ENCODE peak calls at places on chromosome 11, in four cellular contexts. F, S, B and C are unnamed samples.

GRCh38 chr11:3626250-3626960 is 15.4 kb downstream of the ART5 start:
- DNase-seq in F (no peak), S (peak; percentile 78), B (no peak), C (peak; percentile 25)

GRCh38 chr11:93032580-93032979 is 63.1 kb downstream of the MTNR1B start:
- DNase-seq in F (no peak), S (no peak), B (no peak), C (no peak)

GRCh38 chr11:104852811-104853210 is 45.4 kb downstream of the CASP12 start:
- DNase-seq in F (no peak), S (no peak), B (no peak), C (no peak)

GRCh38 chr11:26578998-26579635 is 7.1 kb upstream of the MUC15 start:
- DNase-seq in F (no peak), S (no peak), B (no peak), C (no peak)

GRCh38 chr11:99410636-99411035 is 389.9 kb downstream of the CNTN5 start:
- DNase-seq in F (no peak), S (no peak), B (no peak), C (no peak)

GRCh38 chr11:132551011-132551410 is 981.3 kb downstream of the OPCML start:
- DNase-seq in F (no peak), S (no peak), B (no peak), C (no peak)

GRCh38 chr11:71483689-71484088 is 30.7 kb downstream of the NADSYN1 start:
- DNase-seq in F (no peak), S (peak; percentile 8), B (no peak), C (no peak)

GRCh38 chr11:18001191-18001590 is 11.7 kb downstream of the SERGEF start:
- DNase-seq in F (no peak), S (no peak), B (no peak), C (no peak)

GRCh38 chr11:2574043-2574552 is 125.7 kb downstream of the KCNQ1OT1 start:
- DNase-seq in F (no peak), S (peak; percentile 48), B (no peak), C (no peak)

GRCh38 chr11:114084414-114084813 is 24.9 kb downstream of the ZBTB16 start:
- DNase-seq in F (no peak), S (peak; percentile 51), B (no peak), C (no peak)

GRCh38 chr11:2263012-2263565 is 7.3 kb downstream of the ASCL2 start:
- DNase-seq in F (no peak), S (no peak), B (no peak), C (no peak)

GRCh38 chr11:8168485-8169257 is at the start of gene RIC3:
- DNase-seq in F (no peak), S (peak; percentile 69), B (peak; percentile 25), C (peak; percentile 74)

GRCh38 chr11:111012497-111012896 is 233.0 kb upstream of the POU2AF2 start:
- DNase-seq in F (no peak), S (no peak), B (no peak), C (no peak)

GRCh38 chr11:32447252-32447651 is 11.9 kb upstream of the WT1 start:
- DNase-seq in F (no peak), S (no peak), B (no peak), C (no peak)

GRCh38 chr11:73478737-73479347 is 102.6 kb downstream of the RELT start:
- DNase-seq in F (peak; percentile 61), S (no peak), B (no peak), C (no peak)

GRCh38 chr11:65036931-65037330 is 4.1 kb upstream of the SAC3D1 start:
- DNase-seq in F (no peak), S (no peak), B (no peak), C (peak; percentile 91)

GRCh38 chr11:70138403-70138802 is 60.3 kb downstream of the ANO1 start:
- DNase-seq in F (no peak), S (no peak), B (no peak), C (no peak)

GRCh38 chr11:59918987-59919589 is 19.1 kb upstream of the OOSP1 start:
- DNase-seq in F (peak; percentile 15), S (no peak), B (no peak), C (no peak)

GRCh38 chr11:75356613-75357012 is 5.2 kb upstream of the ARRB1 start:
- DNase-seq in F (no peak), S (no peak), B (no peak), C (no peak)

GRCh38 chr11:62921573-62922188 is 518 bp upstream of the CHRM1 start:
- DNase-seq in F (no peak), S (no peak), B (no peak), C (peak; percentile 53)

GRCh38 chr11:83543918-83544491 is 257.8 kb upstream of the CCDC90B start:
- DNase-seq in F (no peak), S (no peak), B (no peak), C (no peak)

GRCh38 chr11:95229199-95230053 is 1.6 kb downstream of the SESN3 start:
- DNase-seq in F (no peak), S (peak; percentile 57), B (no peak), C (no peak)

GRCh38 chr11:42840856-42841255 is 470.9 kb upstream of the API5 start:
- DNase-seq in F (no peak), S (no peak), B (no peak), C (peak; percentile 19)

GRCh38 chr11:35605691-35606090 is 12.6 kb upstream of the FJX1 start:
- DNase-seq in F (no peak), S (no peak), B (no peak), C (no peak)

GRCh38 chr11:66462010-66462409 is 4.7 kb upstream of the PELI3 start:
- DNase-seq in F (no peak), S (no peak), B (no peak), C (no peak)

GRCh38 chr11:13249177-13249576 is 28.4 kb upstream of the BMAL1 start:
- DNase-seq in F (no peak), S (no peak), B (no peak), C (no peak)

GRCh38 chr11:73578786-73579185 is 19.1 kb downstream of the FAM168A start:
- DNase-seq in F (no peak), S (no peak), B (no peak), C (no peak)

DNA sequence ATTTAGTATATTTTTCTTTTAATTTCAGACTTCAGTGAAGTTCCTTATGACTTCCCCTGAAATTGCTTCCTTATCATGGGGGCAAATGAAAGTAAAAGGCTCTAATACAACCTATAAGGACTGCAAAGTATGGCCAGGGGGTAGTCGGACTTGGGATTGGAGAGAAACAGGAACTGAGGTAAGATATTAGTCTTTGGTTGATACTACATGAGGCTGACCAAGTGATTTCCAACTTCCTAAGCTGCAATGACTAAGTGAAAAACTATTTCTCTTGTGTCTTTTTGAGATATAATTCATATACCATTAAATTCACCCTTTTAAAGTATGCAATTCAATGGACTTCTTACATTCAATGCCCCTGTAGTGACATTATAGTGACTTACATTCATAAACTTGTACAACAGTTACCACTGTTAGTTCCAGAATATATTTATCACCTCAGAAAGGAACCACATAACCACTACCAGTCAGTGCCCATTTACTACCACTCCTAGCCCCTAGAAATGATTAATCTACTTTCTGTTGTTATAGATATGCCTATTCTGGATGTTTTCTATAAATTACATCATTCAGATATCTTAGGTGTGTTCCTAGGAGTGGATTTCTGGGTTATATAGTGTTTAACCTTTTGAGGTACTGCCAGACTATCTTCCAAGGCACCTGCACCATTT is 21.6 kb downstream of the AAMDC start:
- DNase-seq in F (no peak), S (no peak), B (no peak), C (no peak)
- TF ChIP-seq CTCF in F (no peak), S (no peak), B (no peak), C (no peak)

GRCh38 chr11:131041331-131042040 is 125.2 kb upstream of the SNX19 start:
- DNase-seq in F (no peak), S (no peak), B (no peak), C (no peak)

GRCh38 chr11:131042041-131042390 is 125.7 kb upstream of the SNX19 start:
- DNase-seq in F (no peak), S (no peak), B (no peak), C (no peak)

GRCh38 chr11:131038597-131038996 is 122.3 kb upstream of the SNX19 start:
- DNase-seq in F (no peak), S (no peak), B (no peak), C (no peak)

GRCh38 chr11:131036544-131036943 is 120.3 kb upstream of the SNX19 start:
- DNase-seq in F (no peak), S (no peak), B (no peak), C (no peak)

GRCh38 chr11:131037873-131038272 is 121.6 kb upstream of the SNX19 start:
- DNase-seq in F (no peak), S (no peak), B (no peak), C (no peak)
- TF ChIP-seq CTCF in F (no peak), S (no peak), B (peak; percentile 32), C (no peak)

GRCh38 chr11:4826425-4826824 is 5.3 kb downstream of the OR51F2 start:
- DNase-seq in F (no peak), S (no peak), B (no peak), C (peak; percentile 66)
- TF ChIP-seq CTCF in F (no peak), S (peak; percentile 60), B (peak; percentile 49), C (peak; percentile 29)

GRCh38 chr11:120258661-120259060 is 18.7 kb downstream of the POU2F3 start:
- DNase-seq in F (no peak), S (no peak), B (no peak), C (no peak)
- TF ChIP-seq CTCF in F (no peak), S (no peak), B (peak; percentile 6), C (no peak)

DNA sequence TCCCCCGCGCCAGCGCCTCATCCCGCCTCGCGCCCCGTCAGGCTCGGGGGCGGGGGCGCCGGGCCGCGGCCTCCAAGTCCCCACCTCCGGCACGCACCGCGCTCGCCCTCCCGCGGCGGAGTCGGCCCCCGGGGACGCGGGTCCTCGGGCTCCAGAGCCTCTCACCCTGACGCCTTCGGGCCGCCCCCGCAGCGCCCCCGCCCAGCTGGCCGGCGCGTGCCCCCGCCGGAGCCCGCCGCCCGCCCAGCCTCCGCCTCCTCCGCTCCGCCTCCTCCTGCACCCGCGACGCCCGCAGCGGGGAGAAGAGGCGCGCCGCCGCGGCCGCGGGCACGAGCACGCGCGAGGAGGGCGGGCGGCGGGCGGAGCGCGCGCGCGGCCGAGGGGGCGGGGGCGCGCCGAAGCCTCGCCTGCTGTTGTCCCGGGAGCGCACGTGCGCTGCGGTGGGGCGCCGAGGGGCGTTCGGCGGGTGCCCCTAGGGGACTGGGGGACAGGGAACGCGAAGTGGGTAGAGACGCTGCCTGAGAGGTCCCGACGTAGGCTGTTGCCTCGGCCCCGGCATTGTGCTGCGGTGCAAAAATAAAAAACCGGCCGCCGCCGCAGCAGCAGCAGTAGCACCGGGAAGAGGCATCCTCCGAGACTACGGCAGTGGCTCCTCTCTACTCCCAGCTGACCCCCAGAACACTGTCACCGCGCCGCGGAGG is 87.4 kb upstream of the ARHGAP32 start:
- DNase-seq in F (peak; percentile 57), S (peak; percentile 87), B (peak; percentile 77), C (peak; percentile 77)
- TF ChIP-seq CTCF in F (peak; percentile 21), S (no peak), B (no peak), C (no peak)